ENCODE peak calls at places on chromosomes 3 and 15, in six cellular contexts. S is GM20000, X is AG09319, A is cardiac fibroblast, M is AG09309, U is brain microvascular endothelial cell. Q is an unnamed sample.
A peak's percentile ranks its signal among the peaks of the same experiment; 100 is the strongest.

GRCh38 chr3:144257381-144257780 is 285.8 kb downstream of the DIPK2A start:
- DNase-seq in S (no peak), X (no peak), A (no peak), M (no peak), U (no peak), Q (no peak)

GRCh38 chr15:89499156-89499555 is 2.8 kb upstream of the RHCG start:
- DNase-seq in S (no peak), X (no peak), A (no peak), M (no peak), U (no peak), Q (no peak)

GRCh38 chr15:70101459-70102113 is 3.9 kb upstream of the TLE3 start:
- DNase-seq in S (no peak), X (peak; percentile 57), A (peak; percentile 89), M (peak; percentile 11), U (peak; percentile 88), Q (no peak)

GRCh38 chr3:185959609-185960517 is 22.0 kb upstream of the TRA2B start:
- DNase-seq in S (no peak), X (peak; percentile 65), A (peak; percentile 88), M (peak; percentile 67), U (peak; percentile 69), Q (peak; percentile 39)

GRCh38 chr15:83062768-83063180 is 4.3 kb downstream of the BTBD1 start:
- DNase-seq in S (peak; percentile 55), X (no peak), A (no peak), M (no peak), U (no peak), Q (no peak)

GRCh38 chr15:57015897-57016296 is 97.5 kb downstream of the TCF12 start:
- DNase-seq in S (no peak), X (no peak), A (peak; percentile 38), M (no peak), U (no peak), Q (no peak)

GRCh38 chr3:152835311-152836102 is 576 bp downstream of the P2RY1 start:
- DNase-seq in S (peak; percentile 68), X (no peak), A (peak; percentile 71), M (no peak), U (peak; percentile 24), Q (no peak)

GRCh38 chr3:78900879-78901278 is 866.9 kb downstream of the ROBO1 start:
- DNase-seq in S (no peak), X (no peak), A (no peak), M (no peak), U (no peak), Q (no peak)

GRCh38 chr15:66765478-66766281 is 63.6 kb downstream of the SMAD6 start:
- DNase-seq in S (peak; percentile 58), X (no peak), A (no peak), M (no peak), U (no peak), Q (no peak)

GRCh38 chr15:101458158-101458895 is 31.2 kb downstream of the PCSK6 start:
- DNase-seq in S (no peak), X (no peak), A (no peak), M (no peak), U (no peak), Q (no peak)

GRCh38 chr3:79367066-79367465 is 400.7 kb downstream of the ROBO1 start:
- DNase-seq in S (no peak), X (no peak), A (peak; percentile 90), M (no peak), U (peak; percentile 79), Q (peak; percentile 30)

GRCh38 chr15:56320861-56321260 is 44.4 kb upstream of the TEX9 start:
- DNase-seq in S (no peak), X (no peak), A (peak; percentile 7), M (no peak), U (no peak), Q (no peak)

GRCh38 chr3:169764164-169764452 is 752 bp downstream of the TERC start:
- DNase-seq in S (peak; percentile 78), X (no peak), A (peak; percentile 65), M (no peak), U (no peak), Q (no peak)

GRCh38 chr3:195372220-195372619 is 70.6 kb downstream of the ACAP2 start:
- DNase-seq in S (no peak), X (no peak), A (no peak), M (no peak), U (no peak), Q (no peak)

GRCh38 chr15:40960926-40961325 is 7.7 kb downstream of the CHAC1 start:
- DNase-seq in S (no peak), X (no peak), A (no peak), M (no peak), U (no peak), Q (no peak)

GRCh38 chr15:52657338-52657737 is 21.9 kb downstream of the ATOSA start:
- DNase-seq in S (no peak), X (no peak), A (peak; percentile 92), M (peak; percentile 61), U (peak; percentile 70), Q (peak; percentile 48)

GRCh38 chr3:58597770-58598310 is 20.6 kb upstream of the FAM107A start:
- DNase-seq in S (no peak), X (no peak), A (no peak), M (no peak), U (no peak), Q (no peak)

GRCh38 chr15:75921732-75922703 is 18.3 kb downstream of the FBXO22 start:
- DNase-seq in S (no peak), X (peak; percentile 59), A (peak; percentile 88), M (peak; percentile 29), U (peak; percentile 80), Q (no peak)

GRCh38 chr3:106261396-106261795 is 392.6 kb upstream of the CBLB start:
- DNase-seq in S (no peak), X (no peak), A (no peak), M (no peak), U (no peak), Q (no peak)
- TF ChIP-seq CTCF in S (no peak), X (no peak), A (no peak), M (no peak), U (no peak), Q (no peak)

GRCh38 chr15:74179983-74180688 is 6.6 kb downstream of the ISLR start:
- DNase-seq in S (no peak), X (no peak), A (peak; percentile 91), M (no peak), U (peak; percentile 71), Q (no peak)
- TF ChIP-seq CTCF in S (no peak), X (no peak), A (peak; percentile 68), M (no peak), U (no peak), Q (peak; percentile 40)

DNA sequence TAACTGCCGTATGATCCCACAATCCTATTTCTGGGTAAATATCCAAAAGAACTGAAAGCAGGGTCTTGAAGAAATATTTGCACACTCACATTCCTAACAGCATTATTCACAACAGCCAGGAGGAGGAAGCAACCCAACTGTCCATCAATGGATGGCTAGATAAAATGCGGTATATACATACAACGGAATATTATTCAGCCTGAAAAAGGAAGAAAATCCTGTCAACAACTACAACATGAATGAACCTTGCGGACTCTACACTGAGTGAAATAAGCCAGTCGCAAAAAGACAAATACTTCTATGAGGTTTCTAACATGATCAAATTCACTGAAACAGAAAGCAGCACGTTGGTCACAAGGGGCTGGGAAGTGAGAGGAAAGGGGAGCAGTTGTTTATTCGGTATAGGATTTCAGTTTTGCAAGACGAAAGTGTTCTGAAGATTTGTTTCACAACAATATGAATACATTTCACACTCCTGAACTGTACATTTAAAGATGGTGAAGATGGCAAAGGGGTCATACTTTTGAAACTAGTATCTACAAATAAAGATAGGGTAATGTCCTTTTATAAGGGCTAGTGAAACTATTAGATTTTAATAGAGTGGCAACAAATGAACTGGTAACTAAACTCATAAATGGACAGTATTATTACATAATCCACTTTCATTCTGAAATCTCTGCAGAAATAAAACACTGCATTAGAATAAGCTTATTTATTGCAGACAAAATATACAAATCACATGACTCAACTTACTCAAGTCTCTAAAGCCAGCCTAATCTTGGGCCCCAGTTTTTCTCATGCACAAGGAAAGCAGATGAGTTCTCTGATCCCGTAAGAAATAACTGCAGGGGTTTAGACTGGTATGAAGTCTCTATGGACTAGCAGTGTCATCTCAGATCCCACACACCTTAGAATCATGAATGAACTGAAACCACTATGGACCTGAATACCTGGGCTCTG is 6.0 kb downstream of the DLG1 start:
- DNase-seq in S (no peak), X (no peak), A (no peak), M (no peak), U (no peak), Q (no peak)
- TF ChIP-seq CTCF in S (no peak), X (no peak), A (no peak), M (no peak), U (no peak), Q (no peak)

GRCh38 chr3:123194552-123194951 is 7.2 kb upstream of the SEC22A start:
- DNase-seq in S (no peak), X (no peak), A (peak; percentile 29), M (no peak), U (peak; percentile 17), Q (no peak)
- TF ChIP-seq CTCF in S (no peak), X (peak; percentile 49), A (peak; percentile 46), M (peak; percentile 31), U (peak; percentile 79), Q (peak; percentile 61)

DNA sequence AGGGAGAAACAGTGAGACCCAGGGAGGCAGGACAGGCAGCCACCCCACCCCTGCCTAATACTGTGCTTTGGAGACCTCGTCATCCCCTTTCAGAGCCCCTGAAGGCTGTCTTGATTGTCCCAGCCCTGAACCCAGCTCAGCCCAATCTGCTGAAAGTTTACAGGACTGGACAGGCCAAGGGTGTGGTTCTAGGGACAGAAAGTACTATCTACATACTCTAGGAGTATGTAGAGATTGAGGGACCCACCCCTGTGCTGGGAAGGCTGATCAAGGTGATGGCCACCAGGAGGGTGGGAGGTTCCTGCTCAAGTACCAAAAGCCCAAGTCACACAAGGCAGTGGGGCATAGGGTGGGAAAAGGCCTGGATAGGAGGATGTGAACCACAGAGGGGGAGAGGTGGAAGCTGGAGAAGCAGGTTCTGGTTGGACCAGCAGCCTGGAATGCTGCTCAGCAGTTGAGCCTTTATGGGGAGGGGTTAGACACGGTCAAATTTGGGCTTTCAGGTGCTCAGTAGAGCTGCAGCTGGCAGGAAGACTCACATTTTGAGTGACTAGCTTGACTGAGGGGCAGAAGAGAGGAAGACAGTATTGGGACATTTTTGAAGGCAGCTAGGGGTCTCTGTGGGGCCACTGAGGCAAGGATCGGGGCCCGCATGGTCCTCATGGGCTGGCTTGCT is 6.7 kb downstream of the NBEAL2 start:
- DNase-seq in S (no peak), X (no peak), A (no peak), M (no peak), U (no peak), Q (no peak)
- TF ChIP-seq CTCF in S (no peak), X (no peak), A (no peak), M (no peak), U (no peak), Q (no peak)

DNA sequence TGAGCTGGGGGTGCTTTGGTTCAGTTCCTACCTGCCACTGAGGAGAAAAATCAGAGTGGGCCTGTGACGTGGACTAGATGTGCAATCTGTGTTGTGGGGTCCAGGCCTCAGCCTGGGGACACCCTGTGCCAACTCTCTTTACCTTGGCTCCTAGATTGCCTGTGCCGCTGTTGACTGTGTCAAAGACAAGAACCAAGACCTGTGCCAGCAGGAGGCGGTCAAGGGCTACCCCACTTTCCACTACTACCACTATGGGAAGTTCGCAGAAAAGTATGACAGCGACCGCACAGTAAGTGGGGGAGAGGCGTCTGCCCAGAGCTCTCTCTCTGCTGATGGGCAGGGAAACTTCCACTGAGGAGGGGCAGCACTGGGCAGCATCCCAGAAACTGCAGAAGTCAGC is 40.6 kb upstream of the SEC22A start:
- DNase-seq in S (peak; percentile 1), X (no peak), A (no peak), M (no peak), U (no peak), Q (no peak)
- TF ChIP-seq CTCF in S (no peak), X (no peak), A (peak; percentile 11), M (no peak), U (peak; percentile 22), Q (no peak)

GRCh38 chr3:25962255-25962654 is 172.4 kb downstream of the OXSM start:
- DNase-seq in S (no peak), X (no peak), A (no peak), M (no peak), U (no peak), Q (no peak)
- TF ChIP-seq CTCF in S (no peak), X (no peak), A (no peak), M (no peak), U (no peak), Q (no peak)

Q was measured in BJ.